ENCODE peak calls at places on chromosomes 7 and 10, in six cellular contexts. T is RWPE1; H is substantia nigra; D is NCI-H1417; C is stimulated activated CD8-positive, alpha-beta memory T cell treated with anti-CD3 and anti-CD28 coated beads, Interleukin-7, amount 100 ng/mL, for 4 hours; I is upper lobe of right lung. L is an unnamed sample.

GRCh38 chr7:2043316-2044039 is 189.3 kb downstream of the MAD1L1 start:
- DNase-seq in T (no peak), H (no peak), D (no peak), C (no peak), I (peak; percentile 50), L (no peak)

GRCh38 chr10:13862541-13863233 is 275.9 kb downstream of the PRPF18 start:
- DNase-seq in T (no peak), H (no peak), D (no peak), C (no peak), I (no peak), L (no peak)

GRCh38 chr10:47361293-47361692 is 13.1 kb downstream of the RBP3 start:
- DNase-seq in T (peak; percentile 32), H (no peak), D (peak; percentile 34), C (no peak), I (no peak), L (peak; percentile 24)

GRCh38 chr10:61139230-61139928 is 195.4 kb upstream of the RHOBTB1 start:
- DNase-seq in T (no peak), H (no peak), D (no peak), C (no peak), I (no peak), L (no peak)

GRCh38 chr10:25130911-25131310 is 43.9 kb upstream of the GPR158 start:
- DNase-seq in T (peak; percentile 4), H (no peak), D (no peak), C (no peak), I (no peak), L (no peak)

GRCh38 chr7:139358541-139359365 is 941 bp upstream of the LUC7L2 start:
- DNase-seq in T (peak; percentile 13), H (no peak), D (peak; percentile 12), C (no peak), I (peak; percentile 72), L (peak; percentile 77)

GRCh38 chr10:7410800-7411670 is at the start of gene SFMBT2:
- DNase-seq in T (peak; percentile 74), H (peak; percentile 56), D (peak; percentile 53), C (no peak), I (peak; percentile 83), L (peak; percentile 82)

GRCh38 chr7:155793720-155794119 is 18.5 kb downstream of the SHH start:
- DNase-seq in T (no peak), H (no peak), D (no peak), C (no peak), I (no peak), L (no peak)

GRCh38 chr7:103381280-103382061 is 34.0 kb downstream of the PSMC2 start:
- DNase-seq in T (no peak), H (no peak), D (no peak), C (no peak), I (no peak), L (no peak)

GRCh38 chr10:74437822-74438221 is 286.8 kb downstream of the ADK start:
- DNase-seq in T (peak; percentile 10), H (no peak), D (no peak), C (no peak), I (no peak), L (peak; percentile 13)

GRCh38 chr7:131352032-131352431 is 24.4 kb downstream of the MKLN1 start:
- DNase-seq in T (no peak), H (no peak), D (no peak), C (no peak), I (no peak), L (no peak)

GRCh38 chr10:130493021-130493420 is 356.8 kb downstream of the GLRX3 start:
- DNase-seq in T (no peak), H (no peak), D (no peak), C (no peak), I (no peak), L (no peak)

GRCh38 chr10:47253030-47253637 is 46.9 kb upstream of the GDF10 start:
- DNase-seq in T (no peak), H (no peak), D (no peak), C (no peak), I (no peak), L (no peak)

GRCh38 chr10:135601-136464 is 578 bp downstream of the ZMYND11 start:
- DNase-seq in T (peak; percentile 36), H (peak; percentile 27), D (peak; percentile 37), C (peak; percentile 48), I (peak; percentile 87), L (peak; percentile 65)

GRCh38 chr10:123284022-123284421 is 129.8 kb downstream of the BUB3 start:
- DNase-seq in T (peak; percentile 23), H (no peak), D (no peak), C (no peak), I (no peak), L (no peak)

GRCh38 chr7:30723776-30724175 is 28.2 kb upstream of the INMT start:
- DNase-seq in T (no peak), H (no peak), D (no peak), C (no peak), I (peak; percentile 29), L (no peak)

GRCh38 chr10:100997364-100998182 is 2.0 kb upstream of the LZTS2 start:
- DNase-seq in T (peak; percentile 89), H (peak; percentile 68), D (peak; percentile 46), C (no peak), I (peak; percentile 94), L (peak; percentile 82)

GRCh38 chr10:131886181-131886716 is 14.6 kb upstream of the PPP2R2D start:
- DNase-seq in T (no peak), H (no peak), D (no peak), C (no peak), I (peak; percentile 25), L (no peak)

GRCh38 chr7:17903337-17903736 is 37.0 kb downstream of the SNX13 start:
- DNase-seq in T (no peak), H (no peak), D (no peak), C (no peak), I (no peak), L (no peak)

GRCh38 chr10:91034042-91034441 is 113.2 kb upstream of the ANKRD1 start:
- DNase-seq in T (no peak), H (no peak), D (no peak), C (no peak), I (no peak), L (no peak)

GRCh38 chr10:9175200-9175599 is 1120.7 kb downstream of the GATA3 start:
- DNase-seq in T (no peak), H (no peak), D (no peak), C (no peak), I (no peak), L (no peak)

GRCh38 chr10:108388716-108389115 is 1224.2 kb upstream of the SORCS1 start:
- DNase-seq in T (no peak), H (no peak), D (no peak), C (no peak), I (no peak), L (no peak)

GRCh38 chr7:98186452-98187137 is 24.6 kb upstream of the BHLHA15 start:
- DNase-seq in T (no peak), H (no peak), D (no peak), C (no peak), I (no peak), L (no peak)